ENCODE peak calls at places on chromosomes 11 and 22, in nine cellular contexts. One of them, this sample, is unnamed.

GRCh38 chr11:19218801-19219460 is 17.1 kb upstream of the CSRP3 start:
- DNase-seq in A549: no peak
- DNase-seq in IMR-90: no peak
- DNase-seq in prostate gland: no peak
- DNase-seq in transverse colon: no peak
- DNase-seq in heart left ventricle: peak; percentile 69
- DNase-seq in body of pancreas: no peak
- DNase-seq in HCT116: no peak
- DNase-seq in right lobe of liver: no peak
- DNase-seq in this sample: peak; percentile 33

GRCh38 chr22:49492756-49493251 is 334.9 kb downstream of the BRD1 start:
- DNase-seq in HCT116: no peak
- DNase-seq in transverse colon: no peak
- DNase-seq in heart left ventricle: no peak
- DNase-seq in A549: no peak
- DNase-seq in prostate gland: no peak
- DNase-seq in IMR-90: no peak
- DNase-seq in right lobe of liver: no peak
- DNase-seq in body of pancreas: no peak
- DNase-seq in this sample: no peak

GRCh38 chr11:9208726-9209501 is 56.2 kb downstream of the DENND5A start:
- DNase-seq in transverse colon: no peak
- DNase-seq in prostate gland: no peak
- DNase-seq in IMR-90: no peak
- DNase-seq in body of pancreas: no peak
- DNase-seq in heart left ventricle: no peak
- DNase-seq in A549: no peak
- DNase-seq in right lobe of liver: no peak
- DNase-seq in HCT116: no peak
- DNase-seq in this sample: no peak

GRCh38 chr11:44883277-44883676 is 67.4 kb downstream of the TP53I11 start:
- DNase-seq in right lobe of liver: no peak
- DNase-seq in A549: no peak
- DNase-seq in transverse colon: peak; percentile 24
- DNase-seq in IMR-90: no peak
- DNase-seq in HCT116: peak; percentile 16
- DNase-seq in body of pancreas: no peak
- DNase-seq in heart left ventricle: no peak
- DNase-seq in prostate gland: no peak
- DNase-seq in this sample: no peak

GRCh38 chr22:38828191-38828590 is 15.6 kb downstream of the NPTXR start:
- DNase-seq in prostate gland: no peak
- DNase-seq in transverse colon: no peak
- DNase-seq in heart left ventricle: no peak
- DNase-seq in HCT116: no peak
- DNase-seq in right lobe of liver: no peak
- DNase-seq in body of pancreas: no peak
- DNase-seq in IMR-90: no peak
- DNase-seq in A549: no peak
- DNase-seq in this sample: no peak

GRCh38 chr11:61574611-61575010 is 6.3 kb downstream of the SYT7 start:
- DNase-seq in body of pancreas: no peak
- DNase-seq in heart left ventricle: no peak
- DNase-seq in right lobe of liver: no peak
- DNase-seq in transverse colon: no peak
- DNase-seq in prostate gland: no peak
- DNase-seq in A549: no peak
- DNase-seq in IMR-90: no peak
- DNase-seq in HCT116: no peak
- DNase-seq in this sample: no peak

GRCh38 chr11:114617157-114618124 is 21.9 kb upstream of the NXPE4 start:
- DNase-seq in A549: no peak
- DNase-seq in prostate gland: no peak
- DNase-seq in IMR-90: no peak
- DNase-seq in heart left ventricle: no peak
- DNase-seq in right lobe of liver: no peak
- DNase-seq in body of pancreas: no peak
- DNase-seq in transverse colon: no peak
- DNase-seq in HCT116: no peak
- DNase-seq in this sample: no peak

GRCh38 chr11:19632435-19632834 is 80.2 kb upstream of the NAV2 start:
- DNase-seq in heart left ventricle: no peak
- DNase-seq in HCT116: no peak
- DNase-seq in IMR-90: peak; percentile 64
- DNase-seq in prostate gland: no peak
- DNase-seq in transverse colon: no peak
- DNase-seq in A549: no peak
- DNase-seq in right lobe of liver: no peak
- DNase-seq in body of pancreas: no peak
- DNase-seq in this sample: no peak

GRCh38 chr11:20158597-20159257 is 1.5 kb downstream of the DBX1 start:
- DNase-seq in HCT116: no peak
- DNase-seq in IMR-90: peak; percentile 50
- DNase-seq in body of pancreas: peak; percentile 70
- DNase-seq in transverse colon: peak; percentile 31
- DNase-seq in A549: no peak
- DNase-seq in prostate gland: peak; percentile 9
- DNase-seq in heart left ventricle: peak; percentile 58
- DNase-seq in right lobe of liver: peak; percentile 51
- DNase-seq in this sample: peak; percentile 69

GRCh38 chr22:50320116-50320515 is 6.7 kb downstream of the DENND6B start:
- DNase-seq in IMR-90: no peak
- DNase-seq in HCT116: no peak
- DNase-seq in body of pancreas: no peak
- DNase-seq in A549: no peak
- DNase-seq in transverse colon: no peak
- DNase-seq in heart left ventricle: no peak
- DNase-seq in prostate gland: no peak
- DNase-seq in right lobe of liver: no peak
- DNase-seq in this sample: no peak

GRCh38 chr11:34891611-34892010 is 24.6 kb downstream of the APIP start:
- DNase-seq in transverse colon: no peak
- DNase-seq in heart left ventricle: no peak
- DNase-seq in body of pancreas: no peak
- DNase-seq in A549: no peak
- DNase-seq in IMR-90: no peak
- DNase-seq in prostate gland: no peak
- DNase-seq in right lobe of liver: no peak
- DNase-seq in HCT116: no peak
- DNase-seq in this sample: no peak

GRCh38 chr11:73591743-73592142 is 6.2 kb downstream of the FAM168A start:
- DNase-seq in heart left ventricle: no peak
- DNase-seq in HCT116: no peak
- DNase-seq in IMR-90: no peak
- DNase-seq in prostate gland: no peak
- DNase-seq in A549: no peak
- DNase-seq in body of pancreas: no peak
- DNase-seq in transverse colon: no peak
- DNase-seq in right lobe of liver: no peak
- DNase-seq in this sample: no peak

GRCh38 chr11:75492181-75492820 is 33.4 kb downstream of the GDPD5 start:
- DNase-seq in HCT116: no peak
- DNase-seq in heart left ventricle: no peak
- DNase-seq in right lobe of liver: no peak
- DNase-seq in A549: no peak
- DNase-seq in IMR-90: peak; percentile 20
- DNase-seq in body of pancreas: no peak
- DNase-seq in prostate gland: no peak
- DNase-seq in transverse colon: peak; percentile 32
- DNase-seq in this sample: no peak

GRCh38 chr22:17368727-17369552 is at the start of gene CECR2:
- DNase-seq in right lobe of liver: peak; percentile 71
- DNase-seq in body of pancreas: peak; percentile 67
- DNase-seq in heart left ventricle: peak; percentile 58
- DNase-seq in A549: no peak
- DNase-seq in transverse colon: peak; percentile 21
- DNase-seq in IMR-90: no peak
- DNase-seq in HCT116: peak; percentile 34
- DNase-seq in prostate gland: no peak
- DNase-seq in this sample: no peak

GRCh38 chr11:131808466-131808865 is 438.1 kb downstream of the NTM start:
- DNase-seq in body of pancreas: no peak
- DNase-seq in transverse colon: no peak
- DNase-seq in A549: no peak
- DNase-seq in HCT116: no peak
- DNase-seq in IMR-90: no peak
- DNase-seq in right lobe of liver: no peak
- DNase-seq in prostate gland: no peak
- DNase-seq in heart left ventricle: no peak
- DNase-seq in this sample: no peak

GRCh38 chr22:27779650-27780049 is 21.9 kb downstream of the MN1 start:
- DNase-seq in heart left ventricle: no peak
- DNase-seq in A549: no peak
- DNase-seq in IMR-90: no peak
- DNase-seq in body of pancreas: no peak
- DNase-seq in prostate gland: no peak
- DNase-seq in HCT116: no peak
- DNase-seq in transverse colon: no peak
- DNase-seq in right lobe of liver: no peak
- DNase-seq in this sample: no peak
- H3K4me1 ChIP-seq in heart left ventricle: peaks cover 17% of the 10 kb centered on the region
- H3K4me1 ChIP-seq in A549: no peaks in the 10 kb centered on the region
- H3K4me1 ChIP-seq in IMR-90: no peaks in the 10 kb centered on the region
- H3K4me1 ChIP-seq in body of pancreas: no peaks in the 10 kb centered on the region
- H3K4me1 ChIP-seq in prostate gland: no peaks in the 10 kb centered on the region
- H3K4me1 ChIP-seq in HCT116: no peaks in the 10 kb centered on the region
- H3K4me1 ChIP-seq in transverse colon: peaks cover 11% of the 10 kb centered on the region
- H3K4me1 ChIP-seq in right lobe of liver: no peaks in the 10 kb centered on the region
- H3K4me1 ChIP-seq in this sample: peaks cover 8% of the 10 kb centered on the region

GRCh38 chr11:86118201-86118600 is 49.3 kb upstream of the PICALM start:
- DNase-seq in HCT116: no peak
- DNase-seq in heart left ventricle: no peak
- DNase-seq in prostate gland: no peak
- DNase-seq in transverse colon: no peak
- DNase-seq in A549: no peak
- DNase-seq in right lobe of liver: no peak
- DNase-seq in body of pancreas: no peak
- DNase-seq in IMR-90: no peak
- DNase-seq in this sample: no peak
- TF ChIP-seq POLR2A in HCT116: no peak
- TF ChIP-seq POLR2A in heart left ventricle: no peak
- TF ChIP-seq POLR2A in prostate gland: no peak
- TF ChIP-seq POLR2A in transverse colon: no peak
- TF ChIP-seq POLR2A in A549: no peak
- TF ChIP-seq POLR2A in right lobe of liver: no peak
- TF ChIP-seq POLR2A in body of pancreas: no peak
- TF ChIP-seq POLR2A in IMR-90: no peak
- TF ChIP-seq POLR2A in this sample: no peak

DNA sequence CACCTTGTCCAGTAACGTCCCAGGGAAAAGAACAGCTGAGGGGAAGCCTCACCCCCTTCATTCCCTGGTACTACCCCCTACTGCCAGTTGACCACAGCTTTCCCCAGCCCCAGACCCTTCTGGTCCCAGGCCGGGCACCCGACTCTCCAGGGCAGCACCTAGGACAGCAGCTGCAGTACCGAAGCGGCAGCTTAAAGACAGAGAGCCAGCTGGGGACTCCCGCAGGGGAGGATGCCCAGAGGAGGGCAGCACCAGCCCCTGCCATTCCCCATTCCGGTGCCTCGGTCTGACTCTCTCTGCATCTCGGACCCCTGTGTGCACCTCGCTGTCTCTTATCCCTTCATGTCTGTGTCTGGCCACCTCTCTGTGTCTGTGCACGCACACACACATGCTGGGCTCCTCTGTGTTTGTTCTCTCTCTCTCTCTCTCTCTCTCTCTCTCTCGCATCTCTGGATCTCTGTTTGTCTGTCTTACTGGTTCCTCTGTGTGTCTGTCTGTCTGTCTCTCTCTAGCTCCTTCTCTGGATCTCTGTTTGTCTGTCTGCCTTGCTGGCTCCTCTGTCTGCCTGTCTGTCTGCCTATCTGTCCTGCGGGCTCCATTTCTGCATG is 9.4 kb downstream of the IGSF9B start:
- DNase-seq in heart left ventricle: peak; percentile 64
- DNase-seq in body of pancreas: peak; percentile 36
- DNase-seq in A549: peak; percentile 58
- DNase-seq in right lobe of liver: no peak
- DNase-seq in IMR-90: peak; percentile 23
- DNase-seq in prostate gland: no peak
- DNase-seq in HCT116: no peak
- DNase-seq in transverse colon: no peak
- DNase-seq in this sample: peak; percentile 27
- H3K27ac ChIP-seq in heart left ventricle: no peak overlapping the region
- H3K27ac ChIP-seq in body of pancreas: no peak overlapping the region
- H3K27ac ChIP-seq in A549: no peak overlapping the region
- H3K27ac ChIP-seq in right lobe of liver: no peak overlapping the region
- H3K27ac ChIP-seq in IMR-90: no peak overlapping the region
- H3K27ac ChIP-seq in prostate gland: no peak overlapping the region
- H3K27ac ChIP-seq in HCT116: no peak overlapping the region
- H3K27ac ChIP-seq in transverse colon: no peak overlapping the region
- H3K27ac ChIP-seq in this sample: no peak overlapping the region

GRCh38 chr11:12677131-12677530 is 2.9 kb downstream of the TEAD1 start:
- DNase-seq in transverse colon: peak; percentile 39
- DNase-seq in body of pancreas: no peak
- DNase-seq in right lobe of liver: no peak
- DNase-seq in IMR-90: no peak
- DNase-seq in heart left ventricle: no peak
- DNase-seq in A549: no peak
- DNase-seq in HCT116: no peak
- DNase-seq in prostate gland: no peak
- DNase-seq in this sample: no peak

GRCh38 chr11:12679471-12679870 is 5.2 kb downstream of the TEAD1 start:
- DNase-seq in heart left ventricle: no peak
- DNase-seq in prostate gland: no peak
- DNase-seq in HCT116: no peak
- DNase-seq in right lobe of liver: no peak
- DNase-seq in transverse colon: no peak
- DNase-seq in body of pancreas: no peak
- DNase-seq in A549: no peak
- DNase-seq in IMR-90: no peak
- DNase-seq in this sample: no peak

GRCh38 chr11:12678092-12678491 is 3.9 kb downstream of the TEAD1 start:
- DNase-seq in body of pancreas: no peak
- DNase-seq in HCT116: no peak
- DNase-seq in right lobe of liver: no peak
- DNase-seq in A549: no peak
- DNase-seq in prostate gland: no peak
- DNase-seq in transverse colon: no peak
- DNase-seq in IMR-90: no peak
- DNase-seq in heart left ventricle: no peak
- DNase-seq in this sample: no peak

GRCh38 chr11:12680246-12680939 is 6.2 kb downstream of the TEAD1 start:
- DNase-seq in heart left ventricle: peak; percentile 83
- DNase-seq in HCT116: no peak
- DNase-seq in body of pancreas: peak; percentile 94
- DNase-seq in IMR-90: peak; percentile 91
- DNase-seq in right lobe of liver: no peak
- DNase-seq in prostate gland: peak; percentile 89
- DNase-seq in A549: no peak
- DNase-seq in transverse colon: peak; percentile 91
- DNase-seq in this sample: peak; percentile 86

DNA sequence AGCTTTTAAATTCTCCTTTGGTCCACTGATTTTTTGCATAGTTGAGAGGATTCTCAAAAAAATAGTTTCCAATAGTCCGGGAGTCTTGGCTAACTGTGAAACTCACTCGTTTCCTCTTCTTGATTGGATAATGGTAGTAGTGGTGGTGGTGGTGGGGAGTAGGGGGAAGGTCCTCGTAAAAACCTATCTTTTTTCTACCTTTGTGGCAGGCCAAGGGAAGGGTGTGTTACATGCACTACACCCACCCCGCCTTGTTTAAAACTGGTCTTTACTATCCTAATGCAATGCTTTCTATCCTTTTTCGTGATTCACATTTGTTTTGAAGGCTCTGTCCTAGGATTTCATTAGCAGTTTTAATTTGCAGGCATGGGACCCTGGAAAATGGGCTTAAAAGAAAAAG is 4.8 kb downstream of the TEAD1 start:
- DNase-seq in right lobe of liver: no peak
- DNase-seq in A549: no peak
- DNase-seq in body of pancreas: no peak
- DNase-seq in heart left ventricle: no peak
- DNase-seq in transverse colon: no peak
- DNase-seq in IMR-90: no peak
- DNase-seq in HCT116: no peak
- DNase-seq in prostate gland: no peak
- DNase-seq in this sample: no peak
- H3K4me1 ChIP-seq in right lobe of liver: no peaks in the 10 kb centered on the region
- H3K4me1 ChIP-seq in A549: peaks cover 59% of the 10 kb centered on the region
- H3K4me1 ChIP-seq in body of pancreas: peaks cover 58% of the 10 kb centered on the region
- H3K4me1 ChIP-seq in heart left ventricle: peaks cover 13% of the 10 kb centered on the region
- H3K4me1 ChIP-seq in transverse colon: peaks cover 68% of the 10 kb centered on the region
- H3K4me1 ChIP-seq in IMR-90: peaks cover 26% of the 10 kb centered on the region
- H3K4me1 ChIP-seq in HCT116: peaks cover 36% of the 10 kb centered on the region
- H3K4me1 ChIP-seq in prostate gland: no peaks in the 10 kb centered on the region
- H3K4me1 ChIP-seq in this sample: peaks cover 29% of the 10 kb centered on the region